ENCODE peak calls at places on chromosomes 1 and 21, in nine cellular contexts. O is uterus, Q is prostate gland, M is esophagus muscularis mucosa, T is RWPE1, R is tibial nerve, I is body of pancreas, B is tibial artery, F is heart left ventricle. V is an unnamed sample.

GRCh38 chr1:50476800-50477199 is 53.6 kb upstream of the DMRTA2 start:
- DNase-seq in O (no peak), Q (no peak), M (no peak), T (no peak), R (no peak), I (no peak), B (no peak), F (no peak), V (no peak)

GRCh38 chr1:220280249-220280648 is 8.0 kb upstream of the RAB3GAP2 start:
- DNase-seq in O (no peak), Q (no peak), M (no peak), T (no peak), R (no peak), I (no peak), B (no peak), F (no peak), V (no peak)

GRCh38 chr21:24727803-24728425 is 879.4 kb downstream of the MRPL39 start:
- DNase-seq in O (no peak), Q (no peak), M (no peak), T (no peak), R (no peak), I (no peak), B (no peak), F (no peak), V (no peak)

GRCh38 chr1:58477390-58477789 is 69.1 kb downstream of the OMA1 start:
- DNase-seq in O (no peak), Q (no peak), M (no peak), T (no peak), R (no peak), I (no peak), B (no peak), F (no peak), V (no peak)

GRCh38 chr1:41144285-41144684 is 97.8 kb downstream of the SCMH1 start:
- DNase-seq in O (no peak), Q (no peak), M (no peak), T (no peak), R (no peak), I (no peak), B (no peak), F (no peak), V (no peak)

GRCh38 chr21:43854773-43855633 is 10.0 kb upstream of the AGPAT3 start:
- DNase-seq in O (no peak), Q (no peak), M (no peak), T (no peak), R (no peak), I (no peak), B (no peak), F (peak; percentile 32), V (no peak)

GRCh38 chr1:194517567-194517966 is 1331.2 kb upstream of the B3GALT2 start:
- DNase-seq in O (no peak), Q (no peak), M (no peak), T (no peak), R (no peak), I (no peak), B (no peak), F (no peak), V (no peak)

GRCh38 chr1:27141266-27142003 is 13.5 kb downstream of the SLC9A1 start:
- DNase-seq in O (no peak), Q (peak; percentile 93), M (no peak), T (peak; percentile 74), R (no peak), I (peak; percentile 76), B (no peak), F (no peak), V (no peak)

GRCh38 chr1:228323401-228323800 is 83.2 kb downstream of the TRIM11 start:
- DNase-seq in O (no peak), Q (no peak), M (no peak), T (no peak), R (no peak), I (no peak), B (no peak), F (no peak), V (no peak)

GRCh38 chr1:228329887-228330286 is 76.7 kb downstream of the TRIM11 start:
- DNase-seq in O (no peak), Q (no peak), M (no peak), T (no peak), R (no peak), I (no peak), B (no peak), F (no peak), V (no peak)

GRCh38 chr1:228321895-228322294 is 84.7 kb downstream of the TRIM11 start:
- DNase-seq in O (no peak), Q (no peak), M (no peak), T (no peak), R (no peak), I (peak; percentile 6), B (no peak), F (no peak), V (no peak)

GRCh38 chr1:228321478-228321877 is 85.2 kb downstream of the TRIM11 start:
- DNase-seq in O (no peak), Q (no peak), M (no peak), T (no peak), R (no peak), I (peak; percentile 9), B (peak; percentile 59), F (peak; percentile 21), V (no peak)

DNA sequence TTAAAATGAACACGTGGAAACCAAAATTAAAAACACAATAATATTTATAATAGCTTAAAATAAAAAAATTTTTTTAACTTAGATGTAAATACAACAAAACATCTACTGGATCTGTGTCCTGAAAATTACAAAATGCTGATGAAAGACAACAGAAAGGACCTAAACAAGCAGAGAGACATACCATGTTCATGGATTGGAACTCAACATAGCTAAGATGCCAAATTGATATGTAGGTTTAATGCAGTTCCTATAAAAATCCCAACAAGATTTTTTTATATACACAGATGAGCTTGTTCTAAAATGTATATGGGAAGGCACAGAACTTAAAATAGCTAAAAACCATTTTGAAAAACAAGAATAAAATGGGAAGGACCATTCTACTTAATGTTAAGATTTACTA is 81.4 kb downstream of the TRIM11 start:
- DNase-seq in O (no peak), Q (no peak), M (no peak), T (no peak), R (no peak), I (no peak), B (no peak), F (no peak), V (no peak)
- H3K27ac ChIP-seq in O (no peak overlapping the region), Q (no peak overlapping the region), M (no peak overlapping the region), T (no peak overlapping the region), R (no peak overlapping the region), I (no peak overlapping the region), B (no peak overlapping the region), F (no peak overlapping the region), V (no peak overlapping the region)

GRCh38 chr21:45255381-45256020 is 32.2 kb downstream of the POFUT2 start:
- DNase-seq in O (no peak), Q (no peak), M (peak; percentile 62), T (peak; percentile 40), R (no peak), I (no peak), B (no peak), F (no peak), V (no peak)

GRCh38 chr21:45257673-45258341 is 29.9 kb downstream of the POFUT2 start:
- DNase-seq in O (no peak), Q (no peak), M (peak; percentile 78), T (no peak), R (no peak), I (no peak), B (peak; percentile 66), F (no peak), V (no peak)

GRCh38 chr21:45256021-45256911 is 31.4 kb downstream of the POFUT2 start:
- DNase-seq in O (no peak), Q (no peak), M (peak; percentile 86), T (no peak), R (no peak), I (no peak), B (no peak), F (no peak), V (no peak)

GRCh38 chr21:45258476-45258875 is 29.2 kb downstream of the POFUT2 start:
- DNase-seq in O (no peak), Q (no peak), M (peak; percentile 53), T (no peak), R (no peak), I (no peak), B (peak; percentile 60), F (no peak), V (no peak)

GRCh38 chr21:45256912-45257672 is 30.6 kb downstream of the POFUT2 start:
- DNase-seq in O (no peak), Q (no peak), M (peak; percentile 72), T (no peak), R (no peak), I (no peak), B (no peak), F (no peak), V (no peak)
- H3K27ac ChIP-seq in O (no peak overlapping the region), Q (no peak overlapping the region), M (no peak overlapping the region), T (no peak overlapping the region), R (no peak overlapping the region), I (no peak overlapping the region), B (no peak overlapping the region), F (no peak overlapping the region), V (no peak overlapping the region)

GRCh38 chr1:155184835-155185782 is 11.5 kb downstream of the TRIM46 start:
- DNase-seq in O (no peak), Q (no peak), M (no peak), T (no peak), R (no peak), I (peak; percentile 94), B (no peak), F (peak; percentile 54), V (no peak)

GRCh38 chr1:155182052-155182550 is 8.5 kb downstream of the TRIM46 start:
- DNase-seq in O (peak; percentile 13), Q (no peak), M (no peak), T (no peak), R (no peak), I (no peak), B (no peak), F (no peak), V (no peak)

GRCh38 chr1:155185783-155186265 is 12.2 kb downstream of the TRIM46 start:
- DNase-seq in O (no peak), Q (no peak), M (no peak), T (no peak), R (no peak), I (no peak), B (no peak), F (no peak), V (no peak)

GRCh38 chr1:155184351-155184811 is 10.7 kb downstream of the TRIM46 start:
- DNase-seq in O (no peak), Q (no peak), M (no peak), T (no peak), R (no peak), I (peak; percentile 36), B (no peak), F (no peak), V (no peak)

DNA sequence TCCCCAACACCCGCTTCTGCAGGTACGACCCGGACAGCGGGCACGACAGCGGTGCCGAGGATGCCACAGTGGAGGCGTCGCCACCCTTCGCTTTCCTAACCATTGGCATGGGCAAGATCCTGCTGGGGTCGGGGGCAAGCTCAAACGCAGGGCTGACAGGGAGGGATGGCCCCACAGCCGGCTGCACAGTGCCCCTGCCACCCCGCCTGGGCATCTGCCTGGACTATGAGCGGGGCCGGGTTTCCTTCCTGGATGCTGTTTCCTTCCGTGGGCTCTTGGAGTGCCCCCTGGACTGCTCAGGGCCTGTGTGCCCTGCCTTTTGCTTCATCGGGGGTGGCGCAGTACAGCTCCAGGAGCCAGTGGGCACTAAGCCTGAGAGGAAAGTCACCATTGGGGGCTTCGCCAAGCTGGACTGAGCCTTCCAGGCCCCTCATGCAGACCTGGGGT is 10.1 kb downstream of the TRIM46 start:
- DNase-seq in O (no peak), Q (no peak), M (no peak), T (no peak), R (no peak), I (no peak), B (no peak), F (no peak), V (no peak)
- H3K27ac ChIP-seq in O (no peak overlapping the region), Q (no peak overlapping the region), M (no peak overlapping the region), T (peak overlapping the region; percentile 64), R (no peak overlapping the region), I (peak overlapping the region; percentile 92), B (no peak overlapping the region), F (no peak overlapping the region), V (no peak overlapping the region)

DNA sequence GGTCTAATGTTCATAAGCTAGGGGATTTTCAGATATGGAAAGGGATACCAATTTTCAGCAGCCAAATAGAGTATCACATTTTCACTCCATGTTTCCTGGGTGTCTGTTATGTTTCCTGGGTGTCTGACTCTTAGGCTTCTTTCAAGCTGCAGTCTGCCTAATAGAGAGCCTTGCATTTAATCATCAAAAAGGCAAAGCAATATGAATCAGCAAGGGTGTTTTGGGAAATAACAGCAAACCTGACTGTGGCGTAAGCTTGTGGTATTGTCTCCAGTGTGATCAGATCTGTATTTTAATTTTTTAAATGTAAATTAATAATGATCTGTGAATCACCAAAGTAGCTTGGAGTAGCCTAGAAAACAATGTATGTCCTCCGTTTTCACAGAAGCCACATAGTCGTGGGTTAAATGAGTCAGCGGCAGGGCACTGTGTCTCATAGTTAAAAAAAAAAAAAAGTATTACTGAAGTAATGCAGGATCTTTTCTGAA is 10.4 kb downstream of the LGALS8 start:
- DNase-seq in O (no peak), Q (no peak), M (no peak), T (no peak), R (no peak), I (no peak), B (no peak), F (no peak), V (peak; percentile 37)
- H3K27ac ChIP-seq in O (no peak overlapping the region), Q (no peak overlapping the region), M (no peak overlapping the region), T (no peak overlapping the region), R (no peak overlapping the region), I (no peak overlapping the region), B (no peak overlapping the region), F (no peak overlapping the region), V (no peak overlapping the region)

V was measured in epithelial cell of prostate.